ENCODE peak calls at places on chromosome 5, in seven cellular contexts. J is H1, S is IMR-90, Z is neuronal stem cell, B is mesendoderm, Q is trophoblast cell, H is mesenchymal stem cell. V is an unnamed sample.

GRCh38 chr5:26807231-26808199 is 230.9 kb downstream of the CDH9 start:
- DNase-seq in J (no peak), S (no peak), Z (no peak), B (peak), Q (no peak), H (no peak), V (peak)

GRCh38 chr5:55869847-55870246 is 18.7 kb downstream of the IL31RA start:
- DNase-seq in J (no peak), S (no peak), Z (no peak), B (no peak), Q (no peak), H (no peak), V (no peak)

GRCh38 chr5:127400946-127401670 is 110.5 kb downstream of the MEGF10 start:
- DNase-seq in J (no peak), S (no peak), Z (no peak), B (no peak), Q (no peak), H (no peak), V (no peak)

GRCh38 chr5:77272206-77272605 is 61.7 kb downstream of the PDE8B start:
- DNase-seq in J (no peak), S (no peak), Z (no peak), B (no peak), Q (no peak), H (no peak), V (no peak)

GRCh38 chr5:78755822-78756429 is 107.4 kb upstream of the LHFPL2 start:
- DNase-seq in J (no peak), S (peak), Z (no peak), B (no peak), Q (peak), H (no peak), V (no peak)

GRCh38 chr5:929596-929995 is 36.9 kb downstream of the TRIP13 start:
- DNase-seq in J (no peak), S (no peak), Z (no peak), B (no peak), Q (no peak), H (no peak), V (no peak)

GRCh38 chr5:134477462-134478245 is 47.8 kb upstream of the JADE2 start:
- DNase-seq in J (no peak), S (no peak), Z (no peak), B (peak), Q (peak), H (peak), V (no peak)

GRCh38 chr5:33049298-33049697 is 338.2 kb downstream of the NPR3 start:
- DNase-seq in J (no peak), S (no peak), Z (no peak), B (no peak), Q (no peak), H (no peak), V (no peak)

GRCh38 chr5:111928501-111928900 is 171.5 kb upstream of the NREP start:
- DNase-seq in J (no peak), S (no peak), Z (no peak), B (no peak), Q (no peak), H (no peak), V (no peak)

GRCh38 chr5:133220851-133221674 is 169.2 kb downstream of the HSPA4 start:
- DNase-seq in J (no peak), S (peak), Z (no peak), B (no peak), Q (no peak), H (peak), V (no peak)

GRCh38 chr5:9265391-9266287 is 280.2 kb downstream of the SEMA5A start:
- DNase-seq in J (peak), S (peak), Z (no peak), B (peak), Q (peak), H (peak), V (peak)

GRCh38 chr5:114782869-114783268 is 386.8 kb downstream of the TRIM36 start:
- DNase-seq in J (no peak), S (no peak), Z (no peak), B (peak), Q (no peak), H (no peak), V (peak)

GRCh38 chr5:128464596-128464995 is 73.4 kb downstream of the FBN2 start:
- DNase-seq in J (no peak), S (no peak), Z (no peak), B (no peak), Q (no peak), H (no peak), V (no peak)

GRCh38 chr5:157387164-157387563 is 72.8 kb upstream of the NIPAL4 start:
- DNase-seq in J (no peak), S (no peak), Z (no peak), B (no peak), Q (no peak), H (no peak), V (no peak)
- H2BK5ac ChIP-seq in J (no peak), S (peak), Z (no peak), B (no peak), Q (peak), H (no peak), V (no peak)

GRCh38 chr5:40649493-40650030 is 30.2 kb upstream of the PTGER4 start:
- DNase-seq in J (no peak), S (no peak), Z (no peak), B (no peak), Q (peak), H (no peak), V (no peak)
- H2BK5ac ChIP-seq in J (no peak), S (no peak), Z (no peak), B (no peak), Q (no peak), H (no peak), V (no peak)

GRCh38 chr5:171874210-171874609 is 88.6 kb downstream of the SMIM23 start:
- DNase-seq in J (no peak), S (peak), Z (no peak), B (no peak), Q (peak), H (peak), V (no peak)
- H2BK5ac ChIP-seq in J (no peak), S (no peak), Z (no peak), B (no peak), Q (no peak), H (no peak), V (no peak)

GRCh38 chr5:2251298-2251697 is 368.6 kb upstream of the IRX4 start:
- DNase-seq in J (no peak), S (no peak), Z (no peak), B (no peak), Q (no peak), H (no peak), V (no peak)

GRCh38 chr5:2251751-2252150 is 369.0 kb upstream of the IRX4 start:
- DNase-seq in J (no peak), S (no peak), Z (no peak), B (no peak), Q (no peak), H (no peak), V (no peak)

GRCh38 chr5:2253063-2253653 is 370.4 kb upstream of the IRX4 start:
- DNase-seq in J (no peak), S (no peak), Z (no peak), B (no peak), Q (no peak), H (no peak), V (no peak)

GRCh38 chr5:2249442-2249841 is 366.7 kb upstream of the IRX4 start:
- DNase-seq in J (no peak), S (no peak), Z (no peak), B (no peak), Q (no peak), H (no peak), V (no peak)

GRCh38 chr5:2250365-2250950 is 367.7 kb upstream of the IRX4 start:
- DNase-seq in J (no peak), S (no peak), Z (no peak), B (no peak), Q (no peak), H (no peak), V (no peak)
- H2BK5ac ChIP-seq in J (no peak), S (no peak), Z (no peak), B (no peak), Q (no peak), H (no peak), V (no peak)

DNA sequence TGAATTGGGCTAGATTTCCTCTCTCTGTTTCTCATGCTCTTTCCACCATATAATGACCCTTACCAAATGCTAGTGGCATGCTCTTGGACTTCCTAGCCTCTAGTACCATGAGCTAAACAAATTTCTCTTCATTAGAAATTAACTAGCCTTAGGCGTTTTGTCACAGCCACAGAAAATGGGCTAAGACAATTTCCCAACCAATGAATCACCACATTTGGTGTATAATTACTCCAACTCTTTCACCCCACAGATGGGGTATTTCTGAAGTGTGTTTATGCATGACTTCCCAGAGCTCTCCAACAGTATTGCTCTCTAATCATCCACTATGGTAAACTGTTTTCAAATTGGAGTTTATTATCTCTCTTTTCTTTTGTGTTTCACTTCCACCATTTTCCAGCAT is 1041.1 kb upstream of the COX7C start:
- DNase-seq in J (no peak), S (no peak), Z (no peak), B (no peak), Q (peak), H (peak), V (no peak)
- H2BK5ac ChIP-seq in J (no peak), S (no peak), Z (no peak), B (no peak), Q (no peak), H (no peak), V (no peak)

DNA sequence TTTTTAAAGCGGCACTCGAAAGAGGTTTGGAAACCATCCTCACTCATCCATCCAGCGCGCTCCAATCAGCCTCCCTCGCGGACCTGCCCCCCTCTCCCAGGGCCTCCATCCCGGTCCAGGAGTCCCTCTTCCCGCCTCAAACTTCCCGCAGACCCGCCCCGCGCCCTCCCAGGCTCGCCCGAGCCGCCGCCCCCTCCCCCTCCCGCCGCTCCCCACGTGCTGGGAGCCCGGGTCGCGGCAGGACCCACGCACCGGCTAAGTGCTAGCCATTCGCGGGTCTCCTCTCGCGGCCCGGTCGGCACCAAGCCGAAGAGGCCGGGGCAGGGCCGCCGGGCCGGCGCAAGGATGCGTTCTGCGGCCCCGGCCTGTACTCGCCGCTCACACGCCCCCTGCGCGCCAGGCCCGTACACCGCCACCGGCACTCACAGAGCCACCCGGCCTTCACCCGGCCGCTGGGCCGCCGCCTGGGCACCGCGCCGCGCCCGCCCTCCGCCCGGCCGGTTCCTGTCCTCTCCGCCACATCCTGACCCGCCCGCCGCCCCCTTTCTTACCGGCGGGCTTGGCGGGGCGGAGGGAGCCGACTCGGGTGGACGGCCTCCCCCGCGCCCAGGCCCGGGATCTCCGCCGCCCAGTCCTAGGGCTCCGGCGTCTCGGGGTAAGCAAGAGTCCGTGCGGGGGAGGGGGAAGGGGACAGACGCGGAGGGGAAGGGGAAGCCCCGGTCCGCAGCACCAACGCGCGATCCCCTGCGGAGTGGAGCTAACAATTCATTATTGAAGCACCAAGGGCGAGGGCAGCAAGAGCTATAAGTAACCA is 612 bp downstream of the CHD1 start:
- DNase-seq in J (no peak), S (peak), Z (peak), B (peak), Q (peak), H (peak), V (peak)
- H2BK5ac ChIP-seq in J (peak), S (peak), Z (peak), B (no peak), Q (peak), H (peak), V (no peak)

GRCh38 chr5:145990077-145990653 is 53.8 kb downstream of the SH3RF2 start:
- DNase-seq in J (no peak), S (no peak), Z (no peak), B (no peak), Q (no peak), H (no peak), V (no peak)

GRCh38 chr5:145987871-145988270 is 51.5 kb downstream of the SH3RF2 start:
- DNase-seq in J (no peak), S (no peak), Z (no peak), B (no peak), Q (no peak), H (no peak), V (no peak)

GRCh38 chr5:145988993-145989392 is 52.6 kb downstream of the SH3RF2 start:
- DNase-seq in J (no peak), S (no peak), Z (no peak), B (no peak), Q (no peak), H (no peak), V (no peak)

GRCh38 chr5:145989428-145989827 is 53.0 kb downstream of the SH3RF2 start:
- DNase-seq in J (no peak), S (peak), Z (no peak), B (no peak), Q (no peak), H (no peak), V (no peak)

DNA sequence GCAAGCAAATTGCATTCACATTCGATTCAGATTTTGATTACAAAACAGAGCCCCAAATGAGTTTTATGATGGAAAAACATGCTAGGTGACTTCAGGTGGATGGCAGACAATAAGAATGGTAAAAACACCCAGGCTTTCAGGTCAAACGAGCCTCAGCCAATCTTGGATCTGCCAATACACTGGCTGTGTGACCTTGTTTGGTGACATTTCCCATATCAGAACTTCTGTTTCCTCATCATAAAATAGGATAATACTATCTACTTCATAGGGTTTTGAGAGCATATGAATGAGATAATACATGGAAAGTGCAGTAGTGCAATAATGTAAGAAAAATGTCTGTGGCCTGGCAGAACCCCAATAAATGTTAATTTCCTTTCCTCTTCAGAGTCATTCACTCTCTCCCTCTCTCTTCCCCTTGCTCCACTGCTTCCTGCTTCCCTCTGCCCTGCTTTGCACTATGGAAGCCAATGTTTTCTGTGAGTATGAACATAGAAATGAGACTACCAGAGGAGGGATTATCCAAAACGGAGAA is 54.7 kb downstream of the SH3RF2 start:
- DNase-seq in J (no peak), S (peak), Z (no peak), B (no peak), Q (no peak), H (no peak), V (no peak)
- H2BK5ac ChIP-seq in J (no peak), S (no peak), Z (no peak), B (no peak), Q (no peak), H (no peak), V (no peak)

DNA sequence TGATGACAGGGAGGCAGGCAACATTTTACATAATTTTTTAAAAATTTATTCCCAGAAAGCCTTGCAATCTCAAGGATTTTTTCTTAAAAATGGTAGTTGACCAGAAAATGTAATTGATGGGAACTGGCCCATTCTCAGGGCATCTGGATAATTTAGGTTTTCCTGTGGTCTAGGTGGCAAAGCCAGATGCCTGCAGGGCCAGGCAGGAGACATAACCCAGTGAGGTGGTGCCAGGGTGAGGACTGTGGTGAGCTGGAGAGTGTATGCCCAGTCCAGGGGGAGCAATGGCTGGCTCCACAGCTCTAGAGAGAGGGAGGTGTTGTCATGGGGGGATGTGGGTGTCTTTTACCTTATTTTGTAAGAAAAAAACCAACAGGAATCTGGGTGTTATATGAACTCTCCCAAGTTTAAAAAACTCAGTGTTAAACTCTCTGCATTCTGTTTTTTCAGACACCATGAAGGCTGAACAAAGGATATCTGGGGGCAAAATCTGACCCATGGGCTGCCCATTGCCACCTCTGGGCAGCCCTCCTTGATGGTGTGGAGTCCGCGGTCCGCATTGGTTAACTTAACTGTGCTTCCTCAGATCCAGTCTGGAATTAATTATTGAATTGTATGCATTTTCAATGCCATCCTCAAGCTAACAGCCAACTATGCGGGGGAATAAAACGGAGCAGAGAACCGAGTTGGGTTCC is 43.9 kb downstream of the BOD1 start:
- DNase-seq in J (no peak), S (no peak), Z (no peak), B (no peak), Q (no peak), H (peak), V (no peak)
- H2BK5ac ChIP-seq in J (no peak), S (no peak), Z (no peak), B (no peak), Q (no peak), H (no peak), V (no peak)